ENCODE peak calls at places on chromosomes 2 and 18, in ten cellular contexts. K, Z, N, U, O, I, Y, R, B and G are unnamed samples.

GRCh38 chr2:73907840-73908452 is 15.1 kb downstream of the ACTG2 start:
- DNase-seq in K (no peak), Z (peak; percentile 51), N (peak; percentile 49), U (peak; percentile 37), O (no peak), I (no peak), Y (no peak), R (no peak), B (peak; percentile 72), G (peak; percentile 54)

GRCh38 chr18:2547477-2548087 is 23.7 kb downstream of the METTL4 start:
- DNase-seq in K (no peak), Z (no peak), N (no peak), U (peak; percentile 80), O (no peak), I (peak; percentile 60), Y (no peak), R (no peak), B (peak; percentile 48), G (peak; percentile 40)

GRCh38 chr18:62332437-62332816 is 7.3 kb downstream of the TNFRSF11A start:
- DNase-seq in K (no peak), Z (no peak), N (no peak), U (no peak), O (no peak), I (peak; percentile 35), Y (no peak), R (no peak), B (no peak), G (no peak)

GRCh38 chr2:227849906-227850305 is 21.5 kb upstream of the DAW1 start:
- DNase-seq in K (no peak), Z (no peak), N (peak; percentile 71), U (no peak), O (no peak), I (no peak), Y (no peak), R (no peak), B (no peak), G (no peak)

GRCh38 chr2:136004920-136005319 is 19.5 kb upstream of the DARS1 start:
- DNase-seq in K (no peak), Z (no peak), N (no peak), U (no peak), O (no peak), I (no peak), Y (no peak), R (no peak), B (no peak), G (no peak)

GRCh38 chr2:239533917-239534316 is 133.1 kb upstream of the HDAC4 start:
- DNase-seq in K (no peak), Z (no peak), N (no peak), U (peak; percentile 27), O (no peak), I (no peak), Y (no peak), R (peak; percentile 34), B (no peak), G (no peak)

GRCh38 chr2:165238295-165238694 is 919 bp upstream of the SCN2A start:
- DNase-seq in K (no peak), Z (no peak), N (peak; percentile 11), U (peak; percentile 23), O (no peak), I (peak; percentile 21), Y (no peak), R (no peak), B (no peak), G (no peak)

GRCh38 chr2:5555636-5556035 is 136.5 kb upstream of the SOX11 start:
- DNase-seq in K (no peak), Z (no peak), N (no peak), U (no peak), O (no peak), I (no peak), Y (peak; percentile 84), R (no peak), B (no peak), G (no peak)

GRCh38 chr18:52237551-52237950 is 102.4 kb upstream of the DCC start:
- DNase-seq in K (no peak), Z (no peak), N (peak; percentile 56), U (peak; percentile 47), O (no peak), I (no peak), Y (no peak), R (no peak), B (no peak), G (no peak)

GRCh38 chr2:205835251-205835900 is 153.1 kb downstream of the NRP2 start:
- DNase-seq in K (no peak), Z (no peak), N (peak; percentile 74), U (no peak), O (no peak), I (no peak), Y (no peak), R (no peak), B (no peak), G (no peak)

GRCh38 chr2:120470717-120471060 is 124.8 kb downstream of the INHBB start:
- DNase-seq in K (no peak), Z (no peak), N (no peak), U (no peak), O (peak; percentile 76), I (no peak), Y (no peak), R (no peak), B (peak; percentile 79), G (no peak)
- H3K27ac ChIP-seq in K (peak overlapping the region; percentile 87), Z (no peak overlapping the region), N (no peak overlapping the region), U (no peak overlapping the region), O (peak overlapping the region; percentile 87), I (no peak overlapping the region), Y (peak overlapping the region; percentile 56), R (peak overlapping the region; percentile 7), B (peak overlapping the region; percentile 83), G (no peak overlapping the region)

DNA sequence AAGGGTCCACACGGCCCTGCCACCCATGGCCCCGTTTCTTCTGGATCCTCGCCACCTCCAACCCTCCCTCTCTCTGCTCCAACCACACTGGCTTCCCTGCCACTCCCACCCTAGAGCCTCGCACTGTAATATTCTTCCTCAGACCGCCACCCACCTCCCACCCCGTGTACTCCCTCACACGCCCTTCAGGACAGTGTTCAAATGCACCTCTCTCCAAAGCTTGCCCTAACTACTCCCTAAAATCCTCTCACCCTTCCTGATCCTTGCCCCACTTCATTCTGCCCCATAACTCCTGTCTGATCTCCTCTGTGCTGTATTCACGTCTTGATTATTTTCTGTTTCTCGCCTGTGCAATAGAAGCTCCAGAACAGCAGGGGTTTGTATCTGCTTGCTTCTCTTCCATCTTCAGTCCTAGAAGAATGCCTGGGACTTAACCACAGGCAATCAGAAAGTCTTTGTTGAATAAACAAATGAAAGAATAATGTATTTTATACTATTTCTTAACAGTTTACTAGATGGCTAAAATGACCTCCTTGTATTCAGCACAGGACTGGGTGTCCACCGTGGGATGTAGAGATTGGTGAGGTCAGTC is 25.5 kb downstream of the EPB41L3 start:
- DNase-seq in K (no peak), Z (no peak), N (no peak), U (peak; percentile 28), O (no peak), I (no peak), Y (no peak), R (no peak), B (no peak), G (no peak)
- H3K36me3 ChIP-seq in K (no peaks in the 10 kb centered on the region), Z (no peaks in the 10 kb centered on the region), N (no peaks in the 10 kb centered on the region), U (no peaks in the 10 kb centered on the region), O (no peaks in the 10 kb centered on the region), I (no peaks in the 10 kb centered on the region), Y (no peaks in the 10 kb centered on the region), R (no peaks in the 10 kb centered on the region), B (no peaks in the 10 kb centered on the region), G (no peaks in the 10 kb centered on the region)

GRCh38 chr2:234496835-234497591 is at the start of gene ARL4C:
- DNase-seq in K (peak; percentile 66), Z (peak; percentile 80), N (peak; percentile 46), U (peak; percentile 79), O (peak; percentile 69), I (peak; percentile 74), Y (no peak), R (no peak), B (peak; percentile 99), G (peak; percentile 76)

GRCh38 chr2:234497592-234498023 is 727 bp upstream of the ARL4C start:
- DNase-seq in K (no peak), Z (no peak), N (no peak), U (no peak), O (no peak), I (no peak), Y (no peak), R (no peak), B (no peak), G (no peak)

GRCh38 chr2:234502285-234502918 is 5.5 kb upstream of the ARL4C start:
- DNase-seq in K (no peak), Z (no peak), N (peak; percentile 94), U (peak; percentile 51), O (no peak), I (no peak), Y (no peak), R (no peak), B (no peak), G (no peak)

GRCh38 chr2:234500394-234501006 is 3.6 kb upstream of the ARL4C start:
- DNase-seq in K (peak; percentile 74), Z (peak; percentile 72), N (peak; percentile 38), U (peak; percentile 79), O (peak; percentile 52), I (peak; percentile 61), Y (no peak), R (no peak), B (peak; percentile 68), G (peak; percentile 78)

DNA sequence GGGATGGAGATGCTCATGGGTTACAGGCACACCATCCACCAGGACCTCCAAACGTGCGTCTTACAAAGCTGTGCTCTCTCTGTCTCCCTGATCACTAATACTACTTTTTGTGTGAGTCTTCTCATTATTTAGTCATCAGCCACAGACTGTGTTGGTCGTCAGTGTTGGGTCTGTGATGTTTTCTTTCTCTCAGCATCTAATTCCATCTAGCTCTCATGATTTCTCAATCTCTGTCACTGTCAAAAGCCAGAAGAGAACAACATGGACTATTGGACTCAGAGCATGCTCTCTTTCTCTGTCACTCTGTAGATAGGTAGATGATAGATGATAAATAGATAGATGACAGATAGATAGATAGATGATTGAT is 6.0 kb upstream of the ARL4C start:
- DNase-seq in K (no peak), Z (no peak), N (no peak), U (no peak), O (no peak), I (no peak), Y (no peak), R (no peak), B (peak; percentile 69), G (no peak)
- H3K27ac ChIP-seq in K (no peak overlapping the region), Z (no peak overlapping the region), N (peak overlapping the region; percentile 34), U (no peak overlapping the region), O (no peak overlapping the region), I (no peak overlapping the region), Y (no peak overlapping the region), R (no peak overlapping the region), B (no peak overlapping the region), G (no peak overlapping the region)

DNA sequence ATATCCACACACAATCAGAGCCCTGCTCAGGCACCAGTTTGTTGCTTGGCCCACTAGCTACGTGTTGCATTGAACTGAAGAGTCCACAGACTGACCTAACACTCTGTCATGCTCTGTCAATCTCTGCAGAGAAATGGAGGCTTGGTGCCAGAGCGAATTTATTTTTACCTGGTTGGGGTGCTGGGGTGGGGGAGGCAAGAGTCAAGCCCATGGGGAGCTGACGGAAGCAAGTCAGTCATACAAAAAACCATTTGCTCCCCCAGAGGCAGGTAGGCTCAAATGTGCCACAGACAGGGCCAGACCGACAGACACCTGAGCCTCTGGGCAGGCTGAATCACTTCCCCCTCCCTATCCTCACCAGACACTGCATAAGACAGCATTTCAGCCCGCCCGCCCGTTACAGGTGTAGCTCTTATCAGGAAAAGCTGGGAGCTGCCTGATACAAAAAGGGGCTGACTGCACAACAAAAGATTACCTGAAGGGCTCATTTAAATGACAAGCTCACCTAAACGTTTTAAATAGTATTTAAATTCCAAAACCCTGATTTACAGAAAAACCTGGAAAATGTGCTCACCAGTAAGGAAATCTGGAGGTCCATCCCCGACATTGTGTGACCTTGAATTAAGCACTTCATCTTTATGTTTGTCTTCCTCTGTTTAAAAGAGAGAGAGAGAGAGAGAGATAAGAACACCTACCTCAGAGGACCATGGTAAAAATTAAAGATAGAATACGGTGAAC is 2.1 kb upstream of the PCBP1 start:
- DNase-seq in K (no peak), Z (peak; percentile 76), N (no peak), U (no peak), O (peak; percentile 69), I (no peak), Y (no peak), R (peak; percentile 53), B (peak; percentile 62), G (peak; percentile 60)
- H3K36me3 ChIP-seq in K (peaks cover 39% of the 10 kb centered on the region), Z (peaks cover 8% of the 10 kb centered on the region), N (peaks cover 3% of the 10 kb centered on the region), U (peaks cover 23% of the 10 kb centered on the region), O (no peaks in the 10 kb centered on the region), I (peaks cover 15% of the 10 kb centered on the region), Y (peaks cover 55% of the 10 kb centered on the region), R (no peaks in the 10 kb centered on the region), B (peaks cover 35% of the 10 kb centered on the region), G (peaks cover 8% of the 10 kb centered on the region)